ENCODE peak calls at places on chromosomes 1 and 21, in six cellular contexts. One of them, this sample, is unnamed.

GRCh38 chr1:24015226-24016210 is 35.4 kb upstream of the SRSF10 start:
- DNase-seq in pancreas: no peak
- DNase-seq in small intestine: no peak
- DNase-seq in ascending aorta: peak
- DNase-seq in upper lobe of right lung: no peak
- DNase-seq in iPS DF 6.9: no peak
- DNase-seq in this sample: no peak

GRCh38 chr1:117146570-117147340 is 25.2 kb upstream of the TRIM45 start:
- DNase-seq in pancreas: no peak
- DNase-seq in small intestine: no peak
- DNase-seq in ascending aorta: no peak
- DNase-seq in upper lobe of right lung: no peak
- DNase-seq in iPS DF 6.9: no peak
- DNase-seq in this sample: no peak

GRCh38 chr1:203692565-203693470 is 66.2 kb downstream of the ATP2B4 start:
- DNase-seq in pancreas: peak
- DNase-seq in small intestine: peak
- DNase-seq in ascending aorta: peak
- DNase-seq in upper lobe of right lung: peak
- DNase-seq in iPS DF 6.9: no peak
- DNase-seq in this sample: peak

GRCh38 chr1:234875328-234875952 is 253.2 kb downstream of the TOMM20 start:
- DNase-seq in pancreas: peak
- DNase-seq in small intestine: peak
- DNase-seq in ascending aorta: no peak
- DNase-seq in upper lobe of right lung: peak
- DNase-seq in iPS DF 6.9: no peak
- DNase-seq in this sample: peak

GRCh38 chr1:229130028-229130668 is 140.8 kb upstream of the RAB4A start:
- DNase-seq in pancreas: no peak
- DNase-seq in small intestine: peak
- DNase-seq in ascending aorta: no peak
- DNase-seq in upper lobe of right lung: no peak
- DNase-seq in iPS DF 6.9: no peak
- DNase-seq in this sample: no peak

GRCh38 chr1:154956557-154956956 is 658 bp upstream of the PBXIP1 start:
- DNase-seq in pancreas: no peak
- DNase-seq in small intestine: no peak
- DNase-seq in ascending aorta: no peak
- DNase-seq in upper lobe of right lung: no peak
- DNase-seq in iPS DF 6.9: no peak
- DNase-seq in this sample: no peak

GRCh38 chr1:45928486-45929205 is 125.2 kb downstream of the MAST2 start:
- DNase-seq in pancreas: no peak
- DNase-seq in small intestine: no peak
- DNase-seq in ascending aorta: no peak
- DNase-seq in upper lobe of right lung: no peak
- DNase-seq in iPS DF 6.9: no peak
- DNase-seq in this sample: no peak

GRCh38 chr1:4019606-4020331 is 119.7 kb upstream of the C1orf174 start:
- DNase-seq in pancreas: no peak
- DNase-seq in small intestine: no peak
- DNase-seq in ascending aorta: no peak
- DNase-seq in upper lobe of right lung: no peak
- DNase-seq in iPS DF 6.9: no peak
- DNase-seq in this sample: no peak

GRCh38 chr1:34147301-34147700 is 17.7 kb downstream of the CSMD2 start:
- DNase-seq in pancreas: no peak
- DNase-seq in small intestine: no peak
- DNase-seq in ascending aorta: no peak
- DNase-seq in upper lobe of right lung: no peak
- DNase-seq in iPS DF 6.9: no peak
- DNase-seq in this sample: no peak

GRCh38 chr1:152347116-152347728 is 12.6 kb downstream of the FLG2 start:
- DNase-seq in pancreas: peak
- DNase-seq in small intestine: peak
- DNase-seq in ascending aorta: no peak
- DNase-seq in upper lobe of right lung: no peak
- DNase-seq in iPS DF 6.9: peak
- DNase-seq in this sample: peak

GRCh38 chr1:112674440-112674985 is at the start of gene MOV10:
- DNase-seq in pancreas: peak
- DNase-seq in small intestine: peak
- DNase-seq in ascending aorta: peak
- DNase-seq in upper lobe of right lung: peak
- DNase-seq in iPS DF 6.9: no peak
- DNase-seq in this sample: peak

GRCh38 chr1:162324391-162324790 is 52.3 kb downstream of the SPATA46 start:
- DNase-seq in pancreas: no peak
- DNase-seq in small intestine: no peak
- DNase-seq in ascending aorta: no peak
- DNase-seq in upper lobe of right lung: no peak
- DNase-seq in iPS DF 6.9: no peak
- DNase-seq in this sample: no peak

GRCh38 chr21:36647279-36648093 is 51.4 kb upstream of the SIM2 start:
- DNase-seq in pancreas: no peak
- DNase-seq in small intestine: no peak
- DNase-seq in ascending aorta: no peak
- DNase-seq in upper lobe of right lung: peak
- DNase-seq in iPS DF 6.9: peak
- DNase-seq in this sample: no peak

GRCh38 chr1:202145325-202146140 is 996 bp upstream of the ARL8A start:
- DNase-seq in pancreas: no peak
- DNase-seq in small intestine: no peak
- DNase-seq in ascending aorta: no peak
- DNase-seq in upper lobe of right lung: no peak
- DNase-seq in iPS DF 6.9: no peak
- DNase-seq in this sample: no peak

GRCh38 chr1:108082006-108082405 is 117.0 kb upstream of the VAV3 start:
- DNase-seq in pancreas: no peak
- DNase-seq in small intestine: no peak
- DNase-seq in ascending aorta: no peak
- DNase-seq in upper lobe of right lung: no peak
- DNase-seq in iPS DF 6.9: no peak
- DNase-seq in this sample: peak

GRCh38 chr1:67732750-67733151 is 47.8 kb downstream of the GADD45A start:
- DNase-seq in pancreas: no peak
- DNase-seq in small intestine: peak
- DNase-seq in ascending aorta: peak
- DNase-seq in upper lobe of right lung: no peak
- DNase-seq in iPS DF 6.9: no peak
- DNase-seq in this sample: no peak

GRCh38 chr1:52562766-52563165 is 9.9 kb upstream of the TUT4 start:
- DNase-seq in pancreas: no peak
- DNase-seq in small intestine: no peak
- DNase-seq in ascending aorta: no peak
- DNase-seq in upper lobe of right lung: no peak
- DNase-seq in iPS DF 6.9: no peak
- DNase-seq in this sample: no peak

GRCh38 chr21:23968722-23969647 is 1638.3 kb downstream of the MRPL39 start:
- DNase-seq in pancreas: peak
- DNase-seq in small intestine: peak
- DNase-seq in ascending aorta: no peak
- DNase-seq in upper lobe of right lung: no peak
- DNase-seq in iPS DF 6.9: no peak
- DNase-seq in this sample: no peak

GRCh38 chr21:35529141-35529863 is 480.2 kb upstream of the RUNX1 start:
- DNase-seq in pancreas: no peak
- DNase-seq in small intestine: peak
- DNase-seq in ascending aorta: no peak
- DNase-seq in upper lobe of right lung: no peak
- DNase-seq in iPS DF 6.9: no peak
- DNase-seq in this sample: no peak

GRCh38 chr21:32949701-32950100 is 76.0 kb upstream of the OLIG2 start:
- DNase-seq in pancreas: no peak
- DNase-seq in small intestine: no peak
- DNase-seq in ascending aorta: no peak
- DNase-seq in upper lobe of right lung: no peak
- DNase-seq in iPS DF 6.9: no peak
- DNase-seq in this sample: no peak

GRCh38 chr1:189432761-189433160 is 1044.9 kb downstream of the BRINP3 start:
- DNase-seq in pancreas: no peak
- DNase-seq in small intestine: no peak
- DNase-seq in ascending aorta: no peak
- DNase-seq in upper lobe of right lung: no peak
- DNase-seq in iPS DF 6.9: no peak
- DNase-seq in this sample: no peak

GRCh38 chr21:44267655-44268142 is 6.0 kb upstream of the DNMT3L start:
- DNase-seq in pancreas: no peak
- DNase-seq in small intestine: no peak
- DNase-seq in ascending aorta: no peak
- DNase-seq in upper lobe of right lung: no peak
- DNase-seq in iPS DF 6.9: no peak
- DNase-seq in this sample: no peak

GRCh38 chr1:114468710-114469468 is 42.1 kb downstream of the TRIM33 start:
- DNase-seq in pancreas: no peak
- DNase-seq in small intestine: no peak
- DNase-seq in ascending aorta: no peak
- DNase-seq in upper lobe of right lung: no peak
- DNase-seq in iPS DF 6.9: no peak
- DNase-seq in this sample: no peak

GRCh38 chr21:43957629-43958362 is 54.3 kb upstream of the TRAPPC10 start:
- DNase-seq in pancreas: no peak
- DNase-seq in small intestine: no peak
- DNase-seq in ascending aorta: no peak
- DNase-seq in upper lobe of right lung: no peak
- DNase-seq in iPS DF 6.9: no peak
- DNase-seq in this sample: no peak

GRCh38 chr1:97603776-97604175 is 317.1 kb downstream of the DPYD start:
- DNase-seq in pancreas: no peak
- DNase-seq in small intestine: no peak
- DNase-seq in ascending aorta: no peak
- DNase-seq in upper lobe of right lung: no peak
- DNase-seq in iPS DF 6.9: no peak
- DNase-seq in this sample: no peak

GRCh38 chr1:228155596-228156517 is 6.1 kb downstream of the GJC2 start:
- DNase-seq in pancreas: no peak
- DNase-seq in small intestine: no peak
- DNase-seq in ascending aorta: no peak
- DNase-seq in upper lobe of right lung: peak
- DNase-seq in iPS DF 6.9: no peak
- DNase-seq in this sample: no peak

GRCh38 chr1:244968431-244968830 is 104.1 kb upstream of the HNRNPU start:
- DNase-seq in pancreas: no peak
- DNase-seq in small intestine: no peak
- DNase-seq in ascending aorta: no peak
- DNase-seq in upper lobe of right lung: no peak
- DNase-seq in iPS DF 6.9: no peak
- DNase-seq in this sample: no peak

GRCh38 chr21:40291560-40291959 is 424.3 kb downstream of the PCP4 start:
- DNase-seq in pancreas: no peak
- DNase-seq in small intestine: no peak
- DNase-seq in ascending aorta: no peak
- DNase-seq in upper lobe of right lung: no peak
- DNase-seq in iPS DF 6.9: no peak
- DNase-seq in this sample: no peak

DNA sequence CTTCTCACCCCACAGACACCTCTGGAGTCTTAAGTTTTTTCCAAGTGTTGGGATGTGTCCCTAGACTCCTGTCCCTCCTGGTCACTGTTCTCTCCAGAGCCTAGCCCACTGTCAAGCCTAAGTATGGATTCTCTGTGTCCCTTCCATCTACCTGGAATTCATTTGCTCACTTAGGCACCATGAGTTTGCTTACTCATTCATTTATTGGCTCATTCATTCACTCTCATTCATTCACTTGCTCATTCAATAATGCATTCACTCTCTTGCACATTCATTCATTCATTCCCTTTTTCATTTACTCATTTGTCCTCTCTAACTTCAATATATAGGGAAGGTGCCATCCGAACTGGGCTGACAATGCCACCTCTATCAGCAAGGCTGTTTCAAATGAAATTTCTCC is 1.6 kb downstream of the S100A16 start:
- DNase-seq in pancreas: no peak
- DNase-seq in small intestine: peak
- DNase-seq in ascending aorta: no peak
- DNase-seq in upper lobe of right lung: no peak
- DNase-seq in iPS DF 6.9: no peak
- DNase-seq in this sample: no peak
- H3K4me3 ChIP-seq in pancreas: no peak
- H3K4me3 ChIP-seq in small intestine: no peak
- H3K4me3 ChIP-seq in ascending aorta: peak
- H3K4me3 ChIP-seq in upper lobe of right lung: peak
- H3K4me3 ChIP-seq in iPS DF 6.9: no peak
- H3K4me3 ChIP-seq in this sample: peak

DNA sequence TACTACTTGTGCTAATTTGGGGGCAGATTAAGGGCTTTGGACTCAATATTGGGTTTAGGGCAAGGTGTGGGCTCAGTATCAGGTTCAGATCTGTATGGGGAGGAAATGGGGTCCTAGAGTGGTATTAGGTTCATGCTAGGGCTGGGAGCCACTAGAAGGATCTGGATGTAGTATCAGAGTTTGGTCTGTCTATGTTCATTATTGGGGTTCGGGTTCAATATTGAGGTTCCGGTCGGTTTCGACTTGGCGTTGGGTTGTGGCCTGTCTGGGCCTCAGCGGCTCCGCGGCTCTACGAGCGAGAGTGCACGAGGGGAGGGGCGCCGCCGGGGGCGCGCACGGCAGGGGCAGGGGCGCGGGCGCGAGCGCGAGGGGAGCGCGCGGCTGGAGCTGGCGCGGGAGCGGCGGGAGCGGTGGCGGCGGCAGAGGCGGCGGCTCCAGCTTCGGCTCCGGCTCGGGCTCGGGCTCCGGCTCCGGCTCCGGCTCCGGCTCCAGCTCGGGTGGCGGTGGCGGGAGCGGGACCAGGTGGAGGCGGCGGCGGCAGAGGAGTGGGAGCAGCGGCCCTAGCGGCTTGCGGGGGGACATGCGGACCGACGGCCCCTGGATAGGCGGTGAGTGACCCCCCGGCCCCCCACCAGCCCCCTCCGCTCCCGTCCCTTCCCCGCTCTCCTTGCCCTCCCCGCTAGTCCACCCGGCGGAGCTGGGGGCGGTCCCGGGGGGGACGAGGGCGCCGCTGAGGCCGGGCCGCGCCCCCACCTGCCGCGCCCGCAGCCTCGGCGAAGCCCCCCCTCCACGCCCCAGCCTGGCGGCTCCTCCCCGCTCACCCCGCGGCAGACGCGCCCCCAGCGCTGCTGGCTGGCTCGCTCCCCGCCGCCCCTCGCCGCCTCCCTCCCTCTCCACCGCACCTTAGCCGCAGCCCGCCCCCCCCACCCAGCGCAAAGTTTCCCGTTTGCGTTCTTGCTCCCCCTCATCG is at the start of gene PTPRF:
- DNase-seq in pancreas: peak
- DNase-seq in small intestine: peak
- DNase-seq in ascending aorta: no peak
- DNase-seq in upper lobe of right lung: peak
- DNase-seq in iPS DF 6.9: no peak
- DNase-seq in this sample: no peak
- H3K4me3 ChIP-seq in pancreas: peak
- H3K4me3 ChIP-seq in small intestine: peak
- H3K4me3 ChIP-seq in ascending aorta: peak
- H3K4me3 ChIP-seq in upper lobe of right lung: peak
- H3K4me3 ChIP-seq in iPS DF 6.9: peak
- H3K4me3 ChIP-seq in this sample: peak

GRCh38 chr1:156387899-156388813 is 19.1 kb downstream of the RHBG start:
- DNase-seq in pancreas: no peak
- DNase-seq in small intestine: no peak
- DNase-seq in ascending aorta: no peak
- DNase-seq in upper lobe of right lung: no peak
- DNase-seq in iPS DF 6.9: no peak
- DNase-seq in this sample: no peak
- H3K4me3 ChIP-seq in pancreas: no peak
- H3K4me3 ChIP-seq in small intestine: no peak
- H3K4me3 ChIP-seq in ascending aorta: no peak
- H3K4me3 ChIP-seq in upper lobe of right lung: no peak
- H3K4me3 ChIP-seq in iPS DF 6.9: peak
- H3K4me3 ChIP-seq in this sample: peak

GRCh38 chr1:156659994-156660751 is 17.0 kb downstream of the NES start:
- DNase-seq in pancreas: peak
- DNase-seq in small intestine: peak
- DNase-seq in ascending aorta: peak
- DNase-seq in upper lobe of right lung: peak
- DNase-seq in iPS DF 6.9: peak
- DNase-seq in this sample: peak
- H3K4me3 ChIP-seq in pancreas: no peak
- H3K4me3 ChIP-seq in small intestine: no peak
- H3K4me3 ChIP-seq in ascending aorta: no peak
- H3K4me3 ChIP-seq in upper lobe of right lung: peak
- H3K4me3 ChIP-seq in iPS DF 6.9: no peak
- H3K4me3 ChIP-seq in this sample: peak